ENCODE peak calls at places on chromosomes 16 and 17, in five cellular contexts. F is mesendoderm, X is neuronal stem cell, U is H1, G is IMR-90. P is an unnamed sample.

GRCh38 chr17:8117367-8117979 is 841 bp downstream of the ALOXE3 start:
- DNase-seq in X (no peak), F (peak; percentile 29), G (no peak), U (no peak), P (no peak)

GRCh38 chr16:66928702-66929388 is 3.5 kb upstream of the RRAD start:
- DNase-seq in F (peak; percentile 42), U (peak; percentile 34), X (no peak), G (peak; percentile 35), P (peak; percentile 55)

GRCh38 chr16:27429330-27429871 is 27.4 kb downstream of the IL21R start:
- DNase-seq in F (no peak), X (no peak), U (no peak), G (no peak), P (no peak)

GRCh38 chr16:83878838-83879237 is 20.1 kb upstream of the MLYCD start:
- DNase-seq in X (no peak), U (no peak), F (peak; percentile 60), G (peak; percentile 60), P (peak; percentile 67)

GRCh38 chr17:27950995-27951394 is 57.8 kb upstream of the LYRM9 start:
- DNase-seq in U (no peak), G (no peak), X (no peak), F (no peak), P (no peak)

GRCh38 chr17:55219939-55220338 is 44.8 kb upstream of the HLF start:
- DNase-seq in G (no peak), X (no peak), F (no peak), U (no peak), P (no peak)

GRCh38 chr17:77618173-77618572 is 340.3 kb upstream of the TNRC6C start:
- DNase-seq in X (no peak), G (no peak), F (no peak), U (no peak), P (no peak)

GRCh38 chr17:57636985-57637667 is 108.0 kb downstream of the CCDC182 start:
- DNase-seq in U (no peak), G (peak; percentile 70), F (no peak), X (no peak), P (no peak)

GRCh38 chr16:55775857-55776256 is 57.0 kb downstream of the CES1 start:
- DNase-seq in F (no peak), X (no peak), G (no peak), U (no peak), P (no peak)

GRCh38 chr17:49861150-49861884 is 13.4 kb upstream of the TAC4 start:
- DNase-seq in F (peak; percentile 72), X (peak; percentile 64), U (no peak), G (peak; percentile 27), P (peak; percentile 31)

GRCh38 chr17:1229354-1229890 is 40.8 kb upstream of the BHLHA9 start:
- DNase-seq in X (no peak), F (no peak), G (no peak), U (no peak), P (peak; percentile 22)

GRCh38 chr16:674968-675883 is at the start of gene RHBDL1:
- DNase-seq in G (peak; percentile 42), X (no peak), U (peak; percentile 68), F (peak; percentile 84), P (peak; percentile 64)

GRCh38 chr16:78179666-78180065 is 80.2 kb downstream of the WWOX start:
- DNase-seq in G (no peak), X (no peak), U (no peak), F (no peak), P (no peak)

GRCh38 chr17:49518346-49519078 is 23.4 kb downstream of the NGFR start:
- DNase-seq in X (no peak), U (no peak), F (no peak), G (no peak), P (no peak)

GRCh38 chr16:21626659-21627277 is 25.6 kb downstream of the IGSF6 start:
- DNase-seq in X (no peak), G (peak; percentile 88), F (no peak), U (no peak), P (peak; percentile 95)

GRCh38 chr16:17134586-17134985 is 336.2 kb downstream of the XYLT1 start:
- DNase-seq in G (no peak), U (no peak), X (no peak), F (no peak), P (no peak)

GRCh38 chr16:7962480-7962879 is 627.8 kb downstream of the TMEM114 start:
- DNase-seq in F (no peak), U (no peak), X (no peak), G (no peak), P (no peak)

GRCh38 chr16:86343111-86343642 is 167.2 kb upstream of the FOXF1 start:
- DNase-seq in F (no peak), G (peak; percentile 89), U (no peak), X (no peak), P (peak; percentile 93)

GRCh38 chr16:88700636-88701482 is 5.3 kb downstream of the RNF166 start:
- DNase-seq in U (no peak), F (no peak), G (peak; percentile 90), X (no peak), P (peak; percentile 93)

GRCh38 chr17:14875557-14876412 is 389.3 kb downstream of the PMP22 start:
- DNase-seq in U (no peak), G (no peak), F (no peak), X (no peak), P (no peak)

GRCh38 chr16:26569793-26570192 is 496.9 kb upstream of the C16orf82 start:
- DNase-seq in X (peak; percentile 12), U (no peak), G (no peak), F (peak; percentile 76), P (no peak)

GRCh38 chr17:57939797-57940196 is 15.4 kb downstream of the CUEDC1 start:
- DNase-seq in G (no peak), X (no peak), F (no peak), U (no peak), P (no peak)

GRCh38 chr17:7101531-7101930 is 13.1 kb downstream of the ASGR2 start:
- DNase-seq in G (no peak), F (no peak), U (no peak), X (no peak), P (no peak)

GRCh38 chr16:3065069-3065741 is at the start of gene IL32:
- DNase-seq in U (no peak), X (no peak), F (no peak), G (peak; percentile 94), P (peak; percentile 93)

GRCh38 chr16:88977028-88977844 is at the start of gene CBFA2T3:
- DNase-seq in G (no peak), X (no peak), U (no peak), F (no peak), P (peak; percentile 55)

GRCh38 chr17:22193113-22193512 is 500.8 kb downstream of the KCNJ18 start:
- DNase-seq in U (no peak), G (no peak), X (no peak), F (peak; percentile 9), P (no peak)

GRCh38 chr17:69245617-69246016 is 17.0 kb upstream of the ABCA10 start:
- DNase-seq in F (no peak), X (no peak), G (no peak), U (no peak), P (no peak)

GRCh38 chr16:77353587-77354263 is 81.1 kb downstream of the ADAMTS18 start:
- DNase-seq in U (no peak), G (no peak), X (no peak), F (no peak), P (peak; percentile 29)

GRCh38 chr17:69763503-69763902 is 311.5 kb upstream of the KCNJ16 start:
- DNase-seq in X (no peak), G (peak; percentile 54), U (no peak), F (peak; percentile 59), P (peak; percentile 61)

GRCh38 chr16:35552763-35553162 is 2093.4 kb downstream of the TP53TG3F start:
- DNase-seq in G (no peak), X (no peak), U (no peak), F (no peak), P (no peak)

GRCh38 chr16:9039208-9039607 is 52.2 kb upstream of the HAPSTR1 start:
- DNase-seq in U (no peak), G (peak; percentile 55), F (peak; percentile 61), X (no peak), P (peak; percentile 41)

GRCh38 chr17:82981141-82981540 is 98.3 kb upstream of the METRNL start:
- DNase-seq in F (no peak), X (no peak), G (no peak), U (no peak), P (no peak)

DNA sequence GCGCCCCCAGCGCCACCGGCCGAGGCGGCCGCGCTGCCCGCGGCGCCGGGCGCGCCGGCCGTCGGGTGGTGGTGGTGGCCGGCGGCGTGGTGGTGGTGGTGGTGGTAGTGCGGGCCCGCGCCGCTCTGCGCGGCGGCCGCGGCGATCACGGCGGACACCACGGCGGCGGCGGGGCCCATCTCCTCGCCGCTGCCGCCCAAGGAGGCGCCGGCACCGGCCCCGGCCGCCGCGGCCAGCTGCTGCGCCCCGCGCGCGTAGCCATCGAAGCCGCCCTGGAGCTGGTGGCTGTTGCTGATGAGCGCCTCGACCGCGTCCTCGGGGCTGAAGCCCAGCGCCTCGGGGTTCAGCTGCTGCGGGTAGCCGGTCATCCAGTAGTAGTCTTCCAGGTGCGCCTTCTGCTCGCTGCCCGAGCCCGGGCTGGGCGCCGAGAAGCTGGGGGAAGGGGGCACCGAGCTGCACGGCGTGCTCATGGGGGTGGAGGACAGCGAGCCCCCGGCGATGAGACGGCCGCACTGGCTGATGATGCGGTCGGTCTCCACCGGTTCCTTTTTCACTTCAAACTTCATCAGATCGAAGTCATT is 1.2 kb downstream of the MAF start:
- DNase-seq in F (peak; percentile 42), G (no peak), U (no peak), X (no peak), P (no peak)
- H4K8ac ChIP-seq in F (no peak overlapping the region), G (no peak overlapping the region), U (peak overlapping the region; percentile 87), X (no peak overlapping the region), P (no peak overlapping the region)

GRCh38 chr16:82055728-82056549 is 20.9 kb downstream of the HSD17B2 start:
- DNase-seq in F (no peak), G (no peak), U (no peak), X (no peak), P (no peak)

GRCh38 chr16:82050909-82051357 is 15.9 kb downstream of the HSD17B2 start:
- DNase-seq in G (no peak), F (no peak), U (no peak), X (no peak), P (no peak)

GRCh38 chr16:82056550-82056896 is 21.5 kb downstream of the HSD17B2 start:
- DNase-seq in U (no peak), G (no peak), X (no peak), F (no peak), P (no peak)

GRCh38 chr16:82051656-82052055 is 16.6 kb downstream of the HSD17B2 start:
- DNase-seq in U (no peak), F (no peak), G (no peak), X (no peak), P (no peak)

DNA sequence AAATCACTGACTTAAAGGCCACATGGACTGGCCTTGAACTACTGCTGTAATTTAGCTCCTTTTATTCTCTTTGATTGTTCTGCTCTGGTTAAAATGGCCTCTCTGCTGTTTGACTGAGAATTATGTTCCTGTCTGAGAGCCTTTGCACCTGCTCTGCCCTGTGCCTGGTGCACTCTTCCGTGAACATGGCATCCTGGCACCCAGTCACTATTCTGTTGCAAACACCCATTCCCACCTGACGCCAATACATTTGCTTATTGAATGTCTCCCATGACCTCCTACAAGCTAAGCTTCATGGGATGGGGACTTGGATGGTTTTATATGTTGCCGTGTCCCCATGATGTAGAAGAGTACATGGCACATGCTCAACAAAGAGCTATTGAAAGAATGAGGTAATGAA is 20.1 kb downstream of the HSD17B2 start:
- DNase-seq in X (no peak), G (no peak), F (no peak), U (no peak), P (no peak)
- H3K4me3 ChIP-seq in X (no peak overlapping the region), G (no peak overlapping the region), F (no peak overlapping the region), U (no peak overlapping the region), P (no peak overlapping the region)

GRCh38 chr16:57692636-57693035 is 2.0 kb upstream of the DRC7 start:
- DNase-seq in X (no peak), F (no peak), U (no peak), G (no peak), P (no peak)
- H3K9ac ChIP-seq in X (no peak overlapping the region), F (no peak overlapping the region), U (no peak overlapping the region), G (no peak overlapping the region), P (no peak overlapping the region)

GRCh38 chr17:18315498-18316360 is 636 bp downstream of the SMCR8 start:
- DNase-seq in U (no peak), G (peak; percentile 7), F (no peak), X (no peak), P (no peak)
- H4K8ac ChIP-seq in U (peak overlapping the region; percentile 99), G (peak overlapping the region; percentile 82), F (no peak overlapping the region), X (no peak overlapping the region), P (peak overlapping the region; percentile 25)